ENCODE peak calls at places on chromosomes 4 and X, in nine cellular contexts. L is EL; H is left colon; R is naive thymus-derived CD8-positive, alpha-beta T cell; B is kidney epithelial cell; D is Calu3; M is GM23248; P is cardiac fibroblast; N is H4. Q is an unnamed sample.

GRCh38 chrX:13826770-13827169 is 9.9 kb upstream of the GPM6B start:
- DNase-seq in N (no peak), H (no peak), B (no peak), R (no peak), D (no peak), P (no peak), L (no peak), M (no peak), Q (peak)

GRCh38 chrX:38660395-38661179 is 99.2 kb downstream of the TSPAN7 start:
- DNase-seq in R (no peak), D (no peak), N (no peak), L (no peak), H (no peak), M (no peak), P (no peak), B (no peak), Q (no peak)

GRCh38 chr4:149910604-149911367 is 95.1 kb upstream of the IQCM start:
- DNase-seq in B (no peak), N (no peak), D (no peak), R (no peak), L (no peak), H (no peak), M (no peak), P (peak), Q (no peak)

GRCh38 chr4:19880205-19880604 is 371.5 kb upstream of the SLIT2 start:
- DNase-seq in H (no peak), L (peak), N (no peak), M (peak), R (no peak), P (peak), D (no peak), B (no peak), Q (no peak)

GRCh38 chr4:150251752-150252190 is 173.5 kb downstream of the DCLK2 start:
- DNase-seq in L (no peak), H (no peak), B (no peak), P (no peak), R (no peak), N (no peak), D (no peak), M (no peak), Q (no peak)

GRCh38 chr4:98778206-98778605 is 119.8 kb upstream of the TSPAN5 start:
- DNase-seq in P (peak), B (peak), R (no peak), M (peak), H (no peak), D (peak), N (peak), L (peak), Q (no peak)

GRCh38 chrX:9182041-9182440 is 148.1 kb upstream of the FAM9B start:
- DNase-seq in P (no peak), N (no peak), L (peak), R (no peak), M (peak), B (no peak), D (no peak), H (no peak), Q (no peak)

GRCh38 chr4:93072292-93072691 is 756.3 kb upstream of the ATOH1 start:
- DNase-seq in P (no peak), N (no peak), H (no peak), L (no peak), M (no peak), D (no peak), B (no peak), R (no peak), Q (no peak)

GRCh38 chr4:56764775-56765174 is 56.7 kb downstream of the SPINK2 start:
- DNase-seq in L (peak), B (no peak), R (no peak), P (peak), D (no peak), N (peak), M (peak), H (no peak), Q (no peak)

GRCh38 chr4:95188701-95189401 is 359.9 kb downstream of the UNC5C start:
- DNase-seq in N (no peak), D (no peak), H (no peak), R (no peak), B (no peak), P (no peak), M (no peak), L (no peak), Q (no peak)

GRCh38 chrX:151830911-151831310 is 81.8 kb upstream of the MAGEA4 start:
- DNase-seq in M (no peak), H (no peak), R (no peak), L (no peak), P (peak), B (no peak), N (no peak), D (no peak), Q (no peak)

GRCh38 chr4:153785830-153786721 is 2.8 kb downstream of the SFRP2 start:
- DNase-seq in H (no peak), B (no peak), D (no peak), P (peak), R (peak), M (peak), L (no peak), N (peak), Q (peak)

Q was measured in retina.